ENCODE peak calls at places on chromosomes 4 and X, in four cellular contexts. U is upper lobe of left lung, V is HCT116, S is breast epithelium. D is an unnamed sample.

GRCh38 chrX:24870143-24870542 is 145.6 kb downstream of the ARX start:
- DNase-seq in U (no peak), V (no peak), S (no peak), D (no peak)

GRCh38 chrX:62931625-62932024 is 419.5 kb downstream of the SPIN4 start:
- DNase-seq in U (no peak), V (no peak), S (no peak), D (no peak)

GRCh38 chr4:56276547-56276946 is 110.7 kb downstream of the AASDH start:
- DNase-seq in U (no peak), V (no peak), S (no peak), D (no peak)

GRCh38 chr4:54382623-54383022 is 153.5 kb downstream of the PDGFRA start:
- DNase-seq in U (no peak), V (no peak), S (no peak), D (no peak)

GRCh38 chr4:113645771-113646455 is 115.6 kb downstream of the CAMK2D start:
- DNase-seq in U (no peak), V (peak; percentile 83), S (no peak), D (no peak)

GRCh38 chr4:107561481-107561880 is 158.6 kb downstream of the PAPSS1 start:
- DNase-seq in U (no peak), V (no peak), S (no peak), D (no peak)

GRCh38 chrX:49754238-49754857 is 58.6 kb upstream of the PAGE1 start:
- DNase-seq in U (no peak), V (peak; percentile 10), S (no peak), D (peak; percentile 64)

GRCh38 chrX:9897761-9898161 is 69.4 kb upstream of the CLDN34 start:
- DNase-seq in U (no peak), V (no peak), S (no peak), D (no peak)

GRCh38 chrX:131595120-131595519 is 51.2 kb downstream of the OR13H1 start:
- DNase-seq in U (no peak), V (no peak), S (no peak), D (no peak)

GRCh38 chrX:129772796-129773431 is 6.8 kb upstream of the SASH3 start:
- DNase-seq in U (no peak), V (no peak), S (no peak), D (peak; percentile 78)

GRCh38 chr4:153393397-153393796 is 48.9 kb downstream of the MND1 start:
- DNase-seq in U (no peak), V (no peak), S (no peak), D (peak; percentile 66)

GRCh38 chr4:3199661-3200422 is 49.1 kb upstream of the MSANTD1 start:
- DNase-seq in U (no peak), V (no peak), S (no peak), D (no peak)
- H3K36me3 ChIP-seq in U (peaks cover 47% of the 10 kb centered on the region), V (no peaks in the 10 kb centered on the region), S (no peaks in the 10 kb centered on the region), D (peaks cover 39% of the 10 kb centered on the region)

DNA sequence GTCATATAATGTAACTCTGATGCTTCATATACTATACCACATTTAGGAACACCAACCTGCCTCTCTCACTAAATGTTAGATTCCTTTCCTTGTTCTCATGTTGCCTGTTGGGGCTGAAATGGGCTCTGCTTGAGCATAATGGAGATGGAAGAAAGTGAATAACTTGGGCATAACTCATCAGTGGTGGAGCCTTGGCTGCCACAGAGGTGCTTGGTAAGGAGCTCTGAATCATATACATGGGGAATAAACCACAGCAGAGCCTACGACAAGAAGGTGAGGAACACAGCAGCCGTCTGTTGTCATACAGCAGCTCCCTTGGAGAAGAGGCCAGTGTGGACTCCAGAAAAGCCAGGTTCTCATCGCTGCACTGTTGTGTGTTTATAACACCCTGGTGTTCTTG is 84.4 kb downstream of the SPRY1 start:
- DNase-seq in U (no peak), V (no peak), S (no peak), D (no peak)
- TF ChIP-seq POLR2AphosphoS5 in U (no peak), V (no peak), S (no peak), D (no peak)

DNA sequence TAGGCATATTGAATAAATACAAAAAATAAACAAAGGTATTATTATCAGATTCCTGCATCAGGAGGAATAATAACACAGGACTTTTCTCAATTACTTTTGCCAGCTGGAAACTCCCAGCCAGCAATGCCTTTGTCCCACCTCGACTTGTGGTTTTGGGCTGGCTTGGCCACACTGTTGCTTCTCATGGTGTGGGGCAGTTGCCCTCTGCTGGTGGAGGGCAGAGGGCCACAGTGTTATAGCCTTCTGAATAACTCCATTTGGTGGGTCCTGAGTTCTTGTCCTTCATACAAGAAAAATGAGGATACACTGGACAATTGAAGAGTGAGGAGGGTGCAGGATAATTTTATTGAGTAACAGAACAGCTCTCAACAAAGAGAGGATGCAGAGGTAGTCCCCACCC is 1206.0 kb upstream of the ADGRL3 start:
- DNase-seq in U (no peak), V (no peak), S (no peak), D (no peak)
- TF ChIP-seq CTCF in U (no peak), V (no peak), S (no peak), D (no peak)

DNA sequence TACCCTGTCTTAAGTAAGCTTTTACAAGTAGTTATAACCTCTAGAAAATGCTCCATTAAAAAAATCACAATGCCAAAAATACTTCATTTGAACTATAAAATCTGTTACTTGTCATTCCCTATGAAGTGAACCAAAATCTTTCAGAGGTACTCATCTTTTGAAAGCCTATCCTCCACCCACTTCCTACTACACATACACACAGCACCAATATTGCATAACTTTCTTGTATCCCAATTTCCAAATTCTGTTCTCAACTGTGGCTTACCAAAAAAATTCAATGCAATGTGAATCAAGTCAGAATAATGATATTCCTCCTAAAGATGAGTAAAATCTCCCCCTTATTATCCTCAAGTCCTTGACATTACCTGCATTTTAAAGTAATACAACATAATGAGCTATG is 15.9 kb downstream of the DHX15 start:
- DNase-seq in U (no peak), V (no peak), S (no peak), D (no peak)
- H3K36me3 ChIP-seq in U (peaks cover 62% of the 10 kb centered on the region), V (peaks cover 25% of the 10 kb centered on the region), S (no peaks in the 10 kb centered on the region), D (peaks cover 3% of the 10 kb centered on the region)

GRCh38 chr4:43126595-43126994 is 234.1 kb downstream of the GRXCR1 start:
- DNase-seq in U (no peak), V (no peak), S (no peak), D (no peak)
- TF ChIP-seq POLR2AphosphoS5 in U (no peak), V (no peak), S (no peak), D (no peak)

GRCh38 chr4:11623726-11624037 is 195.0 kb upstream of the HS3ST1 start:
- DNase-seq in U (no peak), V (no peak), S (no peak), D (no peak)
- TF ChIP-seq CTCF in U (peak; percentile 40), V (no peak), S (no peak), D (peak; percentile 14)